ENCODE peak calls at places on chromosome 7, in nine cellular contexts. D is AG08395; K is progenitor cell of endocrine pancreas; T is neural crest cell; S is activated gamma-delta T cell; X is activated naive CD8-positive, alpha-beta T cell treated with anti-CD3 and anti-CD28 coated beads for 36 hours; R is renal cortical epithelial cell; Y is skeletal muscle cell; L is activated CD4-positive, alpha-beta T cell treated with anti-CD3 and anti-CD28 coated beads, Interleukin-2, amount 10 ng/mL, durations not matched to agents 7 days and 5 days. O is an unnamed sample.

GRCh38 chr7:17830206-17830605 is 110.1 kb downstream of the SNX13 start:
- DNase-seq in L (no peak), K (no peak), D (no peak), S (no peak), Y (no peak), T (no peak), R (peak; percentile 16), X (no peak), O (no peak)

GRCh38 chr7:12111461-12112405 is 99.4 kb upstream of the TMEM106B start:
- DNase-seq in L (no peak), Y (peak; percentile 23), K (peak; percentile 9), D (no peak), T (no peak), R (peak; percentile 36), S (peak; percentile 11), X (peak; percentile 25), O (peak; percentile 39)

GRCh38 chr7:63899691-63900393 is 98.8 kb upstream of the ZNF722 start:
- DNase-seq in Y (no peak), X (peak; percentile 81), T (no peak), R (no peak), S (peak; percentile 33), D (no peak), K (no peak), L (peak; percentile 81), O (no peak)

GRCh38 chr7:91165846-91166230 is 98.4 kb upstream of the FZD1 start:
- DNase-seq in R (peak; percentile 35), K (no peak), T (no peak), L (no peak), S (no peak), X (no peak), Y (no peak), D (peak; percentile 3), O (no peak)

GRCh38 chr7:75809396-75809795 is 4.2 kb downstream of the CCL24 start:
- DNase-seq in R (no peak), L (no peak), D (no peak), K (no peak), X (no peak), T (no peak), Y (no peak), S (no peak), O (no peak)

GRCh38 chr7:158863611-158864506 is 7.5 kb downstream of the DYNC2I1 start:
- DNase-seq in Y (peak; percentile 54), X (peak; percentile 41), S (no peak), R (peak; percentile 77), K (no peak), D (peak; percentile 86), T (no peak), L (peak; percentile 36), O (peak; percentile 64)

GRCh38 chr7:67654622-67655021 is 658.0 kb downstream of the TYW1 start:
- DNase-seq in K (no peak), R (no peak), X (no peak), T (no peak), D (no peak), L (no peak), S (no peak), Y (no peak), O (no peak)

GRCh38 chr7:76356823-76357222 is 2.0 kb downstream of the YWHAG start:
- DNase-seq in T (no peak), K (no peak), X (no peak), Y (no peak), R (peak; percentile 40), D (no peak), S (no peak), L (no peak), O (peak; percentile 47)

GRCh38 chr7:155701972-155702544 is 57.6 kb downstream of the RBM33 start:
- DNase-seq in T (no peak), S (no peak), L (no peak), K (no peak), X (no peak), Y (no peak), D (no peak), R (no peak), O (peak; percentile 29)

GRCh38 chr7:28346972-28347371 is 65.3 kb upstream of the CREB5 start:
- DNase-seq in Y (no peak), K (no peak), L (no peak), S (no peak), D (no peak), R (no peak), X (no peak), T (no peak), O (no peak)

GRCh38 chr7:18796216-18796615 is 300.7 kb downstream of the HDAC9 start:
- DNase-seq in T (no peak), X (no peak), D (no peak), Y (no peak), L (no peak), K (no peak), S (no peak), R (no peak), O (no peak)

GRCh38 chr7:55546826-55547225 is 25.5 kb downstream of the VOPP1 start:
- DNase-seq in D (peak; percentile 92), L (no peak), R (peak; percentile 95), Y (peak; percentile 69), S (no peak), K (no peak), X (peak; percentile 24), T (no peak), O (peak; percentile 81)

GRCh38 chr7:65907501-65908198 is 34.8 kb downstream of the VKORC1L1 start:
- DNase-seq in K (no peak), Y (no peak), R (peak; percentile 86), L (no peak), T (no peak), D (no peak), X (no peak), S (no peak), O (no peak)

GRCh38 chr7:4792537-4793126 is 17.2 kb downstream of the AP5Z1 start:
- DNase-seq in D (no peak), R (no peak), Y (no peak), K (no peak), L (no peak), S (no peak), T (peak; percentile 16), X (peak; percentile 33), O (peak; percentile 15)

GRCh38 chr7:23469150-23469960 is 936 bp downstream of the IGF2BP3 start:
- DNase-seq in X (peak; percentile 38), K (peak; percentile 33), L (peak; percentile 35), D (no peak), S (peak; percentile 23), R (no peak), Y (no peak), T (peak; percentile 13), O (no peak)

GRCh38 chr7:135441791-135442190 is 68.1 kb downstream of the CNOT4 start:
- DNase-seq in X (no peak), Y (peak; percentile 10), L (no peak), K (no peak), S (no peak), T (no peak), R (peak; percentile 58), D (no peak), O (peak; percentile 53)

GRCh38 chr7:155531686-155532085 is 14.7 kb downstream of the CNPY1 start:
- DNase-seq in D (no peak), K (no peak), S (no peak), L (no peak), T (no peak), X (no peak), R (peak; percentile 11), Y (no peak), O (no peak)

GRCh38 chr7:82542665-82543064 is 99.1 kb upstream of the CACNA2D1 start:
- DNase-seq in Y (no peak), S (no peak), T (no peak), X (no peak), D (peak; percentile 33), R (peak; percentile 57), L (no peak), K (no peak), O (peak; percentile 84)

GRCh38 chr7:135801045-135801693 is 52.6 kb upstream of the FAM180A start:
- DNase-seq in K (peak; percentile 26), L (peak; percentile 67), S (no peak), D (peak; percentile 85), Y (no peak), T (peak; percentile 36), R (peak; percentile 66), X (no peak), O (peak; percentile 73)

GRCh38 chr7:122316467-122317394 is 12.2 kb upstream of the FEZF1 start:
- DNase-seq in S (no peak), T (no peak), K (no peak), L (no peak), D (no peak), R (no peak), Y (no peak), X (no peak), O (no peak)

GRCh38 chr7:47227762-47228177 is 354.1 kb downstream of the TNS3 start:
- DNase-seq in R (peak; percentile 93), S (no peak), T (no peak), D (peak; percentile 85), L (no peak), X (no peak), Y (peak; percentile 39), K (no peak), O (peak; percentile 85)

GRCh38 chr7:2872296-2872874 is 28.3 kb upstream of the GNA12 start:
- DNase-seq in R (no peak), T (no peak), L (no peak), K (no peak), D (no peak), X (no peak), S (no peak), Y (no peak), O (no peak)

GRCh38 chr7:22812350-22812749 is 10.3 kb downstream of the TOMM7 start:
- DNase-seq in D (no peak), X (no peak), L (no peak), T (no peak), Y (no peak), R (no peak), K (no peak), S (no peak), O (no peak)

GRCh38 chr7:27196287-27196739 is 3.6 kb downstream of the HOXA13 start:
- DNase-seq in L (peak; percentile 86), K (peak; percentile 80), D (peak; percentile 81), T (peak; percentile 93), R (peak; percentile 69), S (no peak), Y (no peak), X (peak; percentile 71), O (peak; percentile 74)

GRCh38 chr7:74627699-74628411 is 29.7 kb upstream of the GTF2I start:
- DNase-seq in X (no peak), S (no peak), R (peak; percentile 48), L (no peak), T (no peak), D (peak; percentile 62), Y (peak; percentile 53), K (no peak), O (peak; percentile 23)

GRCh38 chr7:74199551-74200355 is 10.1 kb upstream of the LAT2 start:
- DNase-seq in T (no peak), S (no peak), R (peak; percentile 38), D (no peak), L (no peak), K (no peak), X (no peak), Y (no peak), O (peak; percentile 25)

GRCh38 chr7:129479831-129480230 is 22.5 kb upstream of the SMKR1 start:
- DNase-seq in S (no peak), R (no peak), K (no peak), L (no peak), Y (no peak), T (no peak), X (no peak), D (no peak), O (no peak)

GRCh38 chr7:120273476-120273975 is 551 bp downstream of the KCND2 start:
- DNase-seq in R (no peak), X (no peak), K (peak; percentile 29), S (no peak), T (peak; percentile 17), Y (no peak), L (peak; percentile 7), D (no peak), O (peak; percentile 16)

GRCh38 chr7:76260171-76260703 is 42.2 kb upstream of the HSPB1 start:
- DNase-seq in D (peak; percentile 32), Y (no peak), T (peak; percentile 71), S (peak; percentile 40), K (peak; percentile 50), R (no peak), L (peak; percentile 47), X (peak; percentile 40), O (no peak)

GRCh38 chr7:26191974-26192479 is 8.5 kb downstream of the HNRNPA2B1 start:
- DNase-seq in S (no peak), R (no peak), X (no peak), Y (no peak), D (no peak), T (no peak), L (no peak), K (no peak), O (no peak)

GRCh38 chr7:159128767-159129166 is 15.9 kb downstream of the VIPR2 start:
- DNase-seq in R (no peak), L (no peak), T (no peak), K (no peak), Y (no peak), D (no peak), S (no peak), X (no peak), O (no peak)